ENCODE peak calls at places on chromosomes 12 and 14, in four cellular contexts. G, I, E and T are unnamed samples.

GRCh38 chr12:31222620-31223222 is 103.2 kb downstream of the SINHCAF start:
- DNase-seq in G (no peak), I (no peak), E (no peak), T (no peak)

GRCh38 chr12:48045965-48046364 is 41.7 kb upstream of the COL2A1 start:
- DNase-seq in G (no peak), I (no peak), E (no peak), T (no peak)

GRCh38 chr12:67096533-67097318 is 172.4 kb upstream of the CAND1 start:
- DNase-seq in G (no peak), I (no peak), E (no peak), T (no peak)

GRCh38 chr14:67583711-67584644 is 16.1 kb downstream of the PIGH start:
- DNase-seq in G (no peak), I (peak), E (no peak), T (no peak)

GRCh38 chr12:104534162-104534856 is 77.6 kb downstream of the CHST11 start:
- DNase-seq in G (no peak), I (no peak), E (no peak), T (no peak)

GRCh38 chr14:92595267-92595666 is 81.7 kb downstream of the RIN3 start:
- DNase-seq in G (no peak), I (no peak), E (no peak), T (no peak)

GRCh38 chr14:55968741-55969140 is 149.5 kb upstream of the PELI2 start:
- DNase-seq in G (no peak), I (no peak), E (no peak), T (no peak)

GRCh38 chr12:104376650-104377506 is 73.3 kb downstream of the EID3 start:
- DNase-seq in G (no peak), I (no peak), E (no peak), T (no peak)

GRCh38 chr12:106245767-106246166 is 2.1 kb downstream of the CKAP4 start:
- DNase-seq in G (no peak), I (peak), E (no peak), T (no peak)

GRCh38 chr14:74611672-74612345 is at the start of gene LTBP2:
- DNase-seq in G (no peak), I (no peak), E (no peak), T (no peak)

GRCh38 chr14:76937181-76938091 is 91.1 kb downstream of the IRF2BPL start:
- DNase-seq in G (no peak), I (peak), E (no peak), T (no peak)